ENCODE peak calls at places on chromosomes 6 and 20, in seven cellular contexts. F is anterior cingulate cortex; L is HFFc6; P is activated CD8-positive, alpha-beta memory T cell treated with anti-CD3 and anti-CD28 coated beads for 1 hour; Y is endothelial cell; A is RWPE1; J is putamen. X is an unnamed sample.
A peak's percentile ranks its signal among the peaks of the same experiment; 100 is the strongest.

GRCh38 chr6:13927203-13927602 is 2.5 kb downstream of the RNF182 start:
- DNase-seq in P (no peak), F (no peak), Y (no peak), A (no peak), L (no peak), J (no peak), X (no peak)

GRCh38 chr6:140537834-140538680 is 1163.6 kb upstream of the CITED2 start:
- DNase-seq in P (no peak), L (peak; percentile 98), Y (no peak), J (no peak), F (peak; percentile 1), A (peak; percentile 30), X (no peak)

GRCh38 chr6:128580224-128581110 is 60.1 kb upstream of the PTPRK start:
- DNase-seq in A (no peak), J (no peak), L (no peak), P (no peak), Y (no peak), F (no peak), X (no peak)

GRCh38 chr6:132734694-132735236 is 20.9 kb upstream of the VNN1 start:
- DNase-seq in L (peak; percentile 4), P (no peak), Y (no peak), J (no peak), A (no peak), F (no peak), X (no peak)

GRCh38 chr6:97049254-97050004 is 124.9 kb downstream of the KLHL32 start:
- DNase-seq in F (peak; percentile 10), Y (no peak), A (no peak), P (no peak), J (peak; percentile 77), L (no peak), X (no peak)

GRCh38 chr6:3489961-3490621 is 33.2 kb upstream of the SLC22A23 start:
- DNase-seq in P (no peak), L (no peak), A (no peak), Y (no peak), J (no peak), F (no peak), X (no peak)

GRCh38 chr6:49027644-49028043 is 435.4 kb downstream of the MMUT start:
- DNase-seq in P (no peak), L (no peak), Y (no peak), J (no peak), A (no peak), F (no peak), X (no peak)

GRCh38 chr6:111711476-111711875 is 105.8 kb upstream of the TRAF3IP2 start:
- DNase-seq in L (no peak), F (peak; percentile 74), A (no peak), Y (peak; percentile 11), J (peak; percentile 79), P (no peak), X (peak; percentile 59)

GRCh38 chr20:46230811-46231282 is 77.5 kb downstream of the CDH22 start:
- DNase-seq in P (no peak), J (peak; percentile 61), Y (peak; percentile 73), F (no peak), A (peak; percentile 64), L (no peak), X (no peak)

GRCh38 chr20:571754-572331 is 28.3 kb upstream of the CSNK2A1 start:
- DNase-seq in A (no peak), F (no peak), L (no peak), J (no peak), Y (peak; percentile 50), P (no peak), X (no peak)

GRCh38 chr6:71745525-71745924 is 140.8 kb upstream of the RIMS1 start:
- DNase-seq in A (no peak), F (no peak), Y (no peak), P (no peak), L (no peak), J (no peak), X (no peak)

GRCh38 chr20:59785118-59785959 is 148.1 kb downstream of the SYCP2 start:
- DNase-seq in A (no peak), L (no peak), J (no peak), Y (no peak), P (no peak), F (no peak), X (no peak)

GRCh38 chr6:78340755-78341154 is 526.6 kb upstream of the IRAK1BP1 start:
- DNase-seq in L (no peak), Y (no peak), P (no peak), A (no peak), F (no peak), J (no peak), X (no peak)

GRCh38 chr20:11451793-11452291 is 465.9 kb upstream of the BTBD3 start:
- DNase-seq in A (no peak), L (no peak), P (no peak), J (no peak), F (no peak), Y (no peak), X (no peak)

GRCh38 chr6:27617700-27618689 is 145.1 kb upstream of the ZNF184 start:
- DNase-seq in J (no peak), A (peak; percentile 69), Y (peak; percentile 40), P (no peak), F (no peak), L (peak; percentile 65), X (no peak)

GRCh38 chr20:2751868-2752630 is 48.4 kb downstream of the CPXM1 start:
- DNase-seq in J (no peak), Y (no peak), P (peak; percentile 41), L (no peak), F (no peak), A (no peak), X (no peak)

GRCh38 chr6:4134841-4135664 is at the start of gene ECI2:
- DNase-seq in J (no peak), F (no peak), L (peak; percentile 48), A (peak; percentile 55), Y (peak; percentile 72), P (peak; percentile 27), X (no peak)

GRCh38 chr6:118980063-118980462 is 45.1 kb upstream of the MCM9 start:
- DNase-seq in Y (no peak), L (no peak), P (no peak), F (no peak), J (no peak), A (no peak), X (no peak)

GRCh38 chr20:10524034-10524476 is 89.0 kb downstream of the SLX4IP start:
- DNase-seq in A (no peak), L (no peak), J (peak; percentile 20), F (peak; percentile 37), P (no peak), Y (no peak), X (peak; percentile 50)

GRCh38 chr6:81865712-81866111 is 113.2 kb upstream of the TENT5A start:
- DNase-seq in F (no peak), P (no peak), L (peak; percentile 68), Y (no peak), A (peak; percentile 39), J (no peak), X (no peak)

GRCh38 chr20:63698739-63699465 is 2.5 kb downstream of the TNFRSF6B start:
- DNase-seq in L (peak; percentile 72), P (no peak), F (no peak), A (peak; percentile 96), J (no peak), Y (peak; percentile 4), X (no peak)

GRCh38 chr6:64580346-64580745 is 944.7 kb downstream of the PHF3 start:
- DNase-seq in P (no peak), F (no peak), L (no peak), A (peak; percentile 71), Y (no peak), J (no peak), X (no peak)

GRCh38 chr20:41138527-41139226 is 1.3 kb downstream of the PLCG1 start:
- DNase-seq in P (peak; percentile 28), A (peak; percentile 54), J (no peak), L (no peak), Y (no peak), F (no peak), X (no peak)